ENCODE peak calls at places on chromosome 13, in nine cellular contexts. V is testis, D is cardiac muscle cell, N is HepG2, B is tibial artery, C is brain microvascular endothelial cell, O is astrocyte of the spinal cord, G is fibroblast of the aortic adventitia, I is IMR-90. R is an unnamed sample.

GRCh38 chr13:43304449-43304848 is 281.1 kb downstream of the DNAJC15 start:
- DNase-seq in G (no peak), B (no peak), N (no peak), D (no peak), V (no peak), I (no peak), C (no peak), O (no peak), R (no peak)

GRCh38 chr13:53683608-53684007 is 655.0 kb downstream of the OLFM4 start:
- DNase-seq in G (no peak), I (no peak), C (no peak), O (no peak), D (no peak), B (no peak), N (no peak), V (no peak), R (no peak)

GRCh38 chr13:51848674-51849073 is 3.7 kb upstream of the TMEM272 start:
- DNase-seq in G (no peak), I (peak; percentile 67), D (peak; percentile 18), V (no peak), O (peak; percentile 15), B (no peak), C (no peak), N (peak; percentile 15), R (peak; percentile 46)

GRCh38 chr13:59546178-59546577 is 617.5 kb downstream of the DIAPH3 start:
- DNase-seq in C (no peak), O (no peak), B (no peak), G (no peak), I (no peak), V (no peak), N (no peak), D (no peak), R (no peak)

GRCh38 chr13:53821632-53822031 is 793.0 kb downstream of the OLFM4 start:
- DNase-seq in B (no peak), I (no peak), V (no peak), N (no peak), D (no peak), G (no peak), O (no peak), C (no peak), R (no peak)

GRCh38 chr13:20441879-20442278 is 83.8 kb downstream of the CRYL1 start:
- DNase-seq in D (peak; percentile 73), B (no peak), V (peak; percentile 48), O (peak; percentile 70), N (no peak), I (peak; percentile 83), C (no peak), G (peak; percentile 90), R (peak; percentile 59)

GRCh38 chr13:93559718-93560117 is 333.1 kb downstream of the GPC6 start:
- DNase-seq in I (peak; percentile 84), B (no peak), C (peak; percentile 81), V (no peak), G (peak; percentile 45), O (peak; percentile 89), N (no peak), D (peak; percentile 76), R (peak; percentile 78)

GRCh38 chr13:66660013-66660804 is 569.9 kb downstream of the PCDH9 start:
- DNase-seq in V (no peak), D (peak; percentile 54), O (peak; percentile 70), B (no peak), N (no peak), G (peak; percentile 68), C (peak; percentile 62), I (peak; percentile 75), R (peak; percentile 67)

GRCh38 chr13:109145631-109146030 is 516.2 kb downstream of the MYO16 start:
- DNase-seq in O (peak; percentile 76), V (peak; percentile 66), B (no peak), D (peak; percentile 84), N (peak; percentile 13), I (peak; percentile 72), G (peak; percentile 78), C (peak; percentile 79), R (peak; percentile 86)

GRCh38 chr13:106418556-106418955 is 116.9 kb downstream of the EFNB2 start:
- DNase-seq in C (peak; percentile 25), D (no peak), N (no peak), G (peak; percentile 68), V (no peak), I (peak; percentile 74), O (peak; percentile 78), B (no peak), R (peak; percentile 96)

GRCh38 chr13:113649212-113649611 is 8.8 kb downstream of the ATP4B start:
- DNase-seq in V (no peak), C (no peak), B (peak; percentile 11), N (no peak), G (no peak), I (no peak), D (no peak), O (no peak), R (no peak)

GRCh38 chr13:43686557-43686956 is 100.2 kb downstream of the ENOX1 start:
- DNase-seq in D (peak; percentile 71), O (peak; percentile 91), G (peak; percentile 68), I (peak; percentile 93), V (no peak), N (peak; percentile 2), B (no peak), C (peak; percentile 98), R (peak; percentile 91)

GRCh38 chr13:37168151-37168550 is 62.7 kb upstream of the CSNK1A1L start:
- DNase-seq in B (no peak), C (no peak), G (peak; percentile 37), D (no peak), O (no peak), I (no peak), N (no peak), V (no peak), R (peak; percentile 31)

GRCh38 chr13:46588019-46588418 is 35.0 kb downstream of the LRCH1 start:
- DNase-seq in C (no peak), B (no peak), D (no peak), N (no peak), O (no peak), I (no peak), G (no peak), V (no peak), R (no peak)

GRCh38 chr13:112680741-112681360 is 9.0 kb upstream of the ATP11A start:
- DNase-seq in V (no peak), D (no peak), B (no peak), I (no peak), O (no peak), N (no peak), C (no peak), G (no peak), R (no peak)

GRCh38 chr13:96025283-96025682 is 27.9 kb downstream of the UGGT2 start:
- DNase-seq in C (no peak), B (no peak), I (no peak), G (peak; percentile 15), D (peak; percentile 5), V (no peak), N (no peak), O (no peak), R (no peak)

GRCh38 chr13:46491641-46492040 is 61.3 kb upstream of the LRCH1 start:
- DNase-seq in O (no peak), G (no peak), D (no peak), B (no peak), N (no peak), V (no peak), I (no peak), C (no peak), R (no peak)

GRCh38 chr13:21095311-21095710 is 33.9 kb upstream of the LATS2 start:
- DNase-seq in V (no peak), D (no peak), C (no peak), O (no peak), N (no peak), G (no peak), B (no peak), I (no peak), R (no peak)

GRCh38 chr13:38821753-38822551 is 135.1 kb downstream of the FREM2 start:
- DNase-seq in I (no peak), V (no peak), D (no peak), G (no peak), C (no peak), N (no peak), B (no peak), O (no peak), R (no peak)

GRCh38 chr13:100941377-100941776 is 266.8 kb upstream of the TMTC4 start:
- DNase-seq in G (no peak), N (no peak), B (no peak), C (no peak), D (no peak), I (no peak), V (no peak), O (no peak), R (no peak)

GRCh38 chr13:110618167-110618566 is 2.8 kb downstream of the NAXD start:
- DNase-seq in G (no peak), B (no peak), I (no peak), C (no peak), O (no peak), N (no peak), D (no peak), V (no peak), R (no peak)
- TF ChIP-seq CTCF in G (no peak), B (no peak), I (no peak), C (no peak), O (no peak), N (no peak), D (no peak), V (no peak), R (no peak)

GRCh38 chr13:111210488-111210887 is 95.4 kb downstream of the ARHGEF7 start:
- DNase-seq in G (peak; percentile 77), D (peak; percentile 88), O (peak; percentile 91), N (no peak), I (peak; percentile 91), C (peak; percentile 88), V (peak; percentile 42), B (no peak), R (peak; percentile 91)
- H3K4me3 ChIP-seq in G (peak overlapping the region; percentile 31), D (no peak overlapping the region), O (peak overlapping the region; percentile 6), N (no peak overlapping the region), I (peak overlapping the region; percentile 53), C (peak overlapping the region; percentile 41), V (no peak overlapping the region), B (no peak overlapping the region), R (peak overlapping the region; percentile 33)

DNA sequence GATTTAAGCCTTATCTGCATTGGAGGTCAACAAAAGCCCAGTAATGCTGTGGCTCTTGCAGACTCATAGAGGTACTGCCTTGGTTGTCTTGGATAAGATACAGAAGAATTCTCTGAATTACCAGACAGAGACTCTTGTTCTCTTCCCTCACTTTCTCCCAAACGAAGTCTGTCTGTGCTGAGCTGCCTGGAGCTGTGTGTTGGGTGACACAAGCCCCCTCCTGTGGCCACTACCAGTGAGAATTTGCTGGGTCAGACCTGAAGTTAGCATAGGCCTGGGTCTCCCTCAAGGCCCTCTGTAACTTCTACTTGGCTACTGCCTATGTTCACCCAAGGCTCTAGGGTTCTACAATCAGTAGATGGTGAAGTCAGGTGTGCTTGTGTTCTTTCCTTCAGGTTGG is 413.0 kb downstream of the PCDH20 start:
- DNase-seq in G (no peak), V (no peak), B (no peak), D (no peak), I (no peak), C (no peak), N (no peak), O (no peak), R (no peak)
- TF ChIP-seq CTCF in G (no peak), V (no peak), B (no peak), D (no peak), I (no peak), C (no peak), N (no peak), O (no peak), R (no peak)

DNA sequence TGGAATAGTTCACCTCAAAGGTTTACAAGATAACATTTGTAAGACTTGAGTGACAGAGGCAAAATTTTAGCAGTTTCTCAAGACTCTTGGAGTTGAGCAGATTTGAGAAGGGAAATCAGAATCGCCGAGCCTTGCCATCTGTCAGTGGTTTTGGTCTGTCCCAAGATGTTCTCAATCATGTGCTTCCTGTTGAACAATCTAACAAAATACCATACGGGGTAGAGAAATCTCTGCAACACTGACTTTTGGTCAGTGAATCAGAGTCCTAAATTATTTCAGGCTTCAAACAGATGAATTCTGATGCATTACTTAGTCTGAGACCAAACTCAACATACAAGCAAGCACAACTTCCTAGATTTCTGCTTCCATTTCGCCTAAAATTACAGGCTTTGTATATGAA is 3.8 kb downstream of the KCTD12 start:
- DNase-seq in I (no peak), C (peak; percentile 28), G (peak; percentile 73), N (no peak), B (no peak), D (peak; percentile 76), O (peak; percentile 13), V (no peak), R (peak; percentile 88)
- H3K4me3 ChIP-seq in I (no peak overlapping the region), C (peak overlapping the region; percentile 70), G (peak overlapping the region; percentile 95), N (no peak overlapping the region), B (peak overlapping the region; percentile 69), D (peak overlapping the region; percentile 94), O (no peak overlapping the region), V (peak overlapping the region; percentile 84), R (peak overlapping the region; percentile 73)